ENCODE peak calls at places on chromosomes 16 and 17, in eight cellular contexts. H is lung; Q is uterus; V is CD8-positive, alpha-beta memory T cell; R is fibroblast of lung; Y is mammary epithelial cell; P is CD4-positive, CD25-positive, alpha-beta regulatory T cell; F is A549. T is an unnamed sample.

GRCh38 chr17:13568746-13569739 is 32.7 kb downstream of the HS3ST3A1 start:
- DNase-seq in H (no peak), Q (no peak), V (no peak), R (no peak), Y (no peak), P (no peak), F (no peak), T (no peak)

GRCh38 chr17:29566473-29567361 is at the start of gene ABHD15:
- DNase-seq in H (peak), Q (peak), V (peak), R (peak), Y (peak), P (peak), F (peak), T (no peak)

GRCh38 chr17:71033336-71033735 is 864.0 kb downstream of the KCNJ2 start:
- DNase-seq in H (no peak), Q (no peak), V (no peak), R (no peak), Y (no peak), P (no peak), F (no peak), T (no peak)

GRCh38 chr16:85573696-85574641 is 39.2 kb upstream of the GSE1 start:
- DNase-seq in H (no peak), Q (peak), V (no peak), R (peak), Y (no peak), P (no peak), F (no peak), T (peak)

GRCh38 chr16:70675851-70676513 is 9.9 kb downstream of the MTSS2 start:
- DNase-seq in H (no peak), Q (no peak), V (no peak), R (no peak), Y (no peak), P (no peak), F (no peak), T (no peak)

GRCh38 chr17:72434581-72434980 is 313.8 kb downstream of the SOX9 start:
- DNase-seq in H (no peak), Q (no peak), V (no peak), R (no peak), Y (no peak), P (no peak), F (no peak), T (no peak)

GRCh38 chr17:82114872-82115271 is 16.8 kb upstream of the FASN start:
- DNase-seq in H (no peak), Q (no peak), V (no peak), R (no peak), Y (no peak), P (no peak), F (no peak), T (no peak)

GRCh38 chr16:7303677-7304200 is 28.9 kb upstream of the RBFOX1 start:
- DNase-seq in H (no peak), Q (no peak), V (no peak), R (no peak), Y (no peak), P (no peak), F (no peak), T (peak)

GRCh38 chr17:70655179-70655578 is 485.8 kb downstream of the KCNJ2 start:
- DNase-seq in H (no peak), Q (no peak), V (no peak), R (no peak), Y (no peak), P (no peak), F (no peak), T (no peak)

GRCh38 chr16:4475880-4476790 is at the start of gene HMOX2:
- DNase-seq in H (peak), Q (peak), V (peak), R (peak), Y (peak), P (peak), F (peak), T (peak)

GRCh38 chr17:28598389-28598788 is 436 bp downstream of the SPAG5 start:
- DNase-seq in H (no peak), Q (no peak), V (no peak), R (no peak), Y (peak), P (no peak), F (no peak), T (no peak)

GRCh38 chr16:86222965-86223551 is 287.3 kb upstream of the FOXF1 start:
- DNase-seq in H (no peak), Q (no peak), V (no peak), R (peak), Y (no peak), P (no peak), F (no peak), T (no peak)

GRCh38 chr16:52494621-52495020 is 52.3 kb downstream of the TOX3 start:
- DNase-seq in H (no peak), Q (no peak), V (no peak), R (peak), Y (no peak), P (no peak), F (no peak), T (no peak)

GRCh38 chr17:6241996-6242395 is 171.8 kb downstream of the WSCD1 start:
- DNase-seq in H (no peak), Q (no peak), V (no peak), R (no peak), Y (no peak), P (no peak), F (no peak), T (no peak)

GRCh38 chr16:86026136-86026905 is 127.4 kb downstream of the IRF8 start:
- DNase-seq in H (no peak), Q (no peak), V (no peak), R (no peak), Y (no peak), P (no peak), F (no peak), T (no peak)

GRCh38 chr16:72221216-72221995 is 49.5 kb upstream of the PMFBP1 start:
- DNase-seq in H (no peak), Q (no peak), V (no peak), R (peak), Y (no peak), P (no peak), F (no peak), T (no peak)

GRCh38 chr17:45895304-45895968 is 1.1 kb downstream of the MAPT start:
- DNase-seq in H (no peak), Q (peak), V (no peak), R (peak), Y (peak), P (peak), F (peak), T (peak)

GRCh38 chr16:85528528-85529387 is 84.4 kb upstream of the GSE1 start:
- DNase-seq in H (no peak), Q (no peak), V (peak), R (no peak), Y (no peak), P (no peak), F (peak), T (no peak)

GRCh38 chr17:65794572-65794971 is 233.1 kb upstream of the AXIN2 start:
- DNase-seq in H (no peak), Q (no peak), V (no peak), R (peak), Y (peak), P (peak), F (peak), T (no peak)

GRCh38 chr17:15509095-15509494 is 41.7 kb upstream of the CDRT4 start:
- DNase-seq in H (no peak), Q (no peak), V (no peak), R (no peak), Y (no peak), P (no peak), F (no peak), T (no peak)

GRCh38 chr16:85821441-85821901 is 22.0 kb downstream of the COX4I1 start:
- DNase-seq in H (peak), Q (peak), V (peak), R (peak), Y (peak), P (peak), F (peak), T (peak)

GRCh38 chr17:8222630-8223355 is 12.4 kb upstream of the AURKB start:
- DNase-seq in H (peak), Q (peak), V (peak), R (peak), Y (peak), P (peak), F (peak), T (peak)

GRCh38 chr16:89764711-89765201 is 43.4 kb downstream of the ZNF276 start:
- DNase-seq in H (peak), Q (no peak), V (peak), R (no peak), Y (no peak), P (peak), F (no peak), T (no peak)

GRCh38 chr17:55585629-55586028 is 74.4 kb upstream of the SMIM36 start:
- DNase-seq in H (no peak), Q (no peak), V (no peak), R (no peak), Y (no peak), P (no peak), F (no peak), T (no peak)

GRCh38 chr17:45923511-45924268 is 29.3 kb downstream of the MAPT start:
- DNase-seq in H (no peak), Q (no peak), V (no peak), R (peak), Y (no peak), P (no peak), F (no peak), T (no peak)

GRCh38 chr16:64403352-64403751 is 718.5 kb downstream of the CDH11 start:
- DNase-seq in H (no peak), Q (no peak), V (no peak), R (no peak), Y (no peak), P (no peak), F (no peak), T (no peak)

GRCh38 chr17:34613064-34614019 is 34.0 kb downstream of the TMEM132E start:
- DNase-seq in H (no peak), Q (peak), V (no peak), R (no peak), Y (no peak), P (no peak), F (no peak), T (peak)

GRCh38 chr17:65455972-65456343 is 105.5 kb downstream of the AXIN2 start:
- DNase-seq in H (peak), Q (no peak), V (no peak), R (peak), Y (no peak), P (peak), F (peak), T (no peak)

GRCh38 chr17:68718924-68719323 is 117.8 kb upstream of the FAM20A start:
- DNase-seq in H (no peak), Q (no peak), V (no peak), R (no peak), Y (no peak), P (no peak), F (no peak), T (no peak)

GRCh38 chr17:5821057-5821456 is 236.7 kb upstream of the NLRP1 start:
- DNase-seq in H (peak), Q (no peak), V (no peak), R (no peak), Y (peak), P (no peak), F (peak), T (no peak)

GRCh38 chr16:8691728-8692127 is 17.3 kb downstream of the ABAT start:
- DNase-seq in H (no peak), Q (no peak), V (no peak), R (no peak), Y (no peak), P (no peak), F (no peak), T (no peak)

GRCh38 chr16:2477327-2477726 is 2.4 kb downstream of the TBC1D24 start:
- DNase-seq in H (no peak), Q (no peak), V (no peak), R (no peak), Y (no peak), P (no peak), F (no peak), T (no peak)

GRCh38 chr17:80942360-80943345 is 49.0 kb upstream of the CHMP6 start:
- DNase-seq in H (peak), Q (peak), V (no peak), R (peak), Y (no peak), P (no peak), F (no peak), T (peak)

GRCh38 chr16:88458039-88458772 is 5.1 kb downstream of the ZFPM1 start:
- DNase-seq in H (no peak), Q (no peak), V (no peak), R (no peak), Y (no peak), P (no peak), F (no peak), T (no peak)

GRCh38 chr16:65069090-65069489 is 52.8 kb downstream of the CDH11 start:
- DNase-seq in H (no peak), Q (no peak), V (no peak), R (peak), Y (no peak), P (no peak), F (peak), T (no peak)

GRCh38 chr16:66406534-66407368 is 20.3 kb upstream of the BEAN1 start:
- DNase-seq in H (peak), Q (peak), V (peak), R (peak), Y (peak), P (peak), F (peak), T (peak)
- H3K27ac ChIP-seq in H (peak), Q (peak), V (no peak), R (no peak), Y (peak), P (no peak), F (peak), T (no peak)

GRCh38 chr16:14304891-14305459 is 233.9 kb downstream of the MRTFB start:
- DNase-seq in H (no peak), Q (no peak), V (no peak), R (no peak), Y (no peak), P (no peak), F (no peak), T (no peak)
- H3K27ac ChIP-seq in H (no peak), Q (no peak), V (no peak), R (no peak), Y (no peak), P (no peak), F (peak), T (peak)

GRCh38 chr17:40093005-40093579 is 7.3 kb downstream of the NR1D1 start:
- DNase-seq in H (no peak), Q (peak), V (no peak), R (no peak), Y (no peak), P (no peak), F (no peak), T (no peak)

GRCh38 chr17:40093580-40094201 is 6.7 kb downstream of the NR1D1 start:
- DNase-seq in H (no peak), Q (peak), V (no peak), R (no peak), Y (peak), P (no peak), F (no peak), T (no peak)

GRCh38 chr17:40091691-40092397 is 8.5 kb downstream of the NR1D1 start:
- DNase-seq in H (no peak), Q (peak), V (no peak), R (no peak), Y (no peak), P (no peak), F (no peak), T (no peak)

GRCh38 chr17:40090234-40091111 is 9.9 kb downstream of the NR1D1 start:
- DNase-seq in H (no peak), Q (peak), V (no peak), R (no peak), Y (no peak), P (no peak), F (no peak), T (no peak)

DNA sequence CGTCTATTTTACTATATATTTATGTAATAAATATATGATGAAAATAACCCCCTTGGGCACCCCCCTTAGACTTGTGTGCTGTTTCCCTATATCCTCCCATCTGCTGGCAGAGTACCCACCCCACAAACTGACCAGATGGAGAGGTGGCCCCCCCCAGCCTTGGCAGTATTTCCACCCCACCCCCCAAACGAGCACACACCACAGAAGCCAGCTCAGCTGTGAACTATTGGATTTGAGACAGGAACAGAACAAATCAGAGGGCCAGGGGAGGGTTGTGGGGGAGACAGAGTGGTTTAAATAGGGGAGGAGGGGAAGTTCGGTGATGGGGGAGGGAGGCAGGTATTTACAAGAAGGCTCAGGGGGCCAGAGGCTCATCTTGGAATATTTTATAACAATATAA is 7.8 kb downstream of the NR1D1 start:
- DNase-seq in H (no peak), Q (peak), V (no peak), R (no peak), Y (no peak), P (no peak), F (no peak), T (no peak)
- H3K27ac ChIP-seq in H (no peak), Q (peak), V (no peak), R (peak), Y (no peak), P (peak), F (peak), T (peak)

DNA sequence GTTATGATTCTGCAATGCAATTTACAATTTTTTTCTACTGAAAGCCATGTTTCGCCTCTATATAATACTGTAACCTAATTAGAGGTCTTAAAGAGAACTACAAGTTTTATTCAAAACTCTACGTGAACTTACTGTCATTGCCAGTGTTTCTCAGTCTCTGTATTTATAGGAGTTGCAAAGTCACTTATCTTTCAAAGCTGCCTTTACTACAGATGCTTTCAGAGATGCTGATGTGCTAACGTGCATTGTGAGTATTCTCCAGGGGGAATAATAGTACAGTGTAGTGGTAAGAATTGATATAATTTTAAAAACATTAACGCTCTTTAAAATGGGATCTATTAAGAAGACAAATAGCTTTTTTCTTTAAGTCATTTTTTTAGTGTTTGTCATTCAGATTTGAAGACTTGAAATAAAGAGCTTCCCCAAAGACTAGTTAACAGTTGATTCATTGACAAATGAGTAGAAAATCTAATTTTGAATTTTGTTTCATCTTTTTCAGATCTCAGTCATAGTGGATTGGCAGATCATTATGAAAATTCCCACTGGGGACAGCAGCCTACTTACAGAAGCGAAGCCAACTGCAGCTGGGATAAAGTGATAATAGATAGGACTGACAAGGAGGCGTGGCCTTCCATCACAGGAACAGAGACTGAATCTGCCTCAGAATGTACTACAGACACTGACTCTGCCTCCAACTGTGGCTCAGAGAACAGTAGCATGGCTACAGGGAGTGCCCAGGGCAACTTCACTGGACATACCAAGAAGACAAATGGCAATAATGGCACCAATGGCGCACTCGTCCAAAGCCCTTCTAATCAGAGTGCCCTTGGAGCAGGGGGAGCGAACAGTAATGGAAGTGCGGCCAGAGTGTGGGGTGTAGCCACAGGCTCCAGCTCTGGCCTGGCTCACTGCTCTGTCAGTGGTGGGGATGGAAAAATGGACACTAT is 79.9 kb downstream of the TMC6 start:
- DNase-seq in H (no peak), Q (no peak), V (no peak), R (no peak), Y (no peak), P (no peak), F (no peak), T (no peak)
- H3K27ac ChIP-seq in H (no peak), Q (no peak), V (no peak), R (no peak), Y (no peak), P (no peak), F (no peak), T (no peak)

GRCh38 chr16:50500171-50500874 is 47.9 kb upstream of the NKD1 start:
- DNase-seq in H (no peak), Q (no peak), V (no peak), R (no peak), Y (no peak), P (no peak), F (no peak), T (no peak)
- H3K27ac ChIP-seq in H (no peak), Q (no peak), V (no peak), R (no peak), Y (no peak), P (no peak), F (no peak), T (no peak)

GRCh38 chr16:58284488-58284887 is 10.3 kb downstream of the PRSS54 start:
- DNase-seq in H (no peak), Q (no peak), V (no peak), R (no peak), Y (peak), P (no peak), F (no peak), T (no peak)

GRCh38 chr16:58280846-58281301 is 14.0 kb downstream of the PRSS54 start:
- DNase-seq in H (no peak), Q (no peak), V (no peak), R (no peak), Y (peak), P (no peak), F (no peak), T (no peak)

GRCh38 chr16:58284021-58284420 is 10.8 kb downstream of the PRSS54 start:
- DNase-seq in H (no peak), Q (no peak), V (no peak), R (no peak), Y (no peak), P (no peak), F (no peak), T (no peak)

GRCh38 chr16:58286280-58286679 is 8.5 kb downstream of the PRSS54 start:
- DNase-seq in H (no peak), Q (no peak), V (no peak), R (no peak), Y (no peak), P (no peak), F (no peak), T (no peak)

DNA sequence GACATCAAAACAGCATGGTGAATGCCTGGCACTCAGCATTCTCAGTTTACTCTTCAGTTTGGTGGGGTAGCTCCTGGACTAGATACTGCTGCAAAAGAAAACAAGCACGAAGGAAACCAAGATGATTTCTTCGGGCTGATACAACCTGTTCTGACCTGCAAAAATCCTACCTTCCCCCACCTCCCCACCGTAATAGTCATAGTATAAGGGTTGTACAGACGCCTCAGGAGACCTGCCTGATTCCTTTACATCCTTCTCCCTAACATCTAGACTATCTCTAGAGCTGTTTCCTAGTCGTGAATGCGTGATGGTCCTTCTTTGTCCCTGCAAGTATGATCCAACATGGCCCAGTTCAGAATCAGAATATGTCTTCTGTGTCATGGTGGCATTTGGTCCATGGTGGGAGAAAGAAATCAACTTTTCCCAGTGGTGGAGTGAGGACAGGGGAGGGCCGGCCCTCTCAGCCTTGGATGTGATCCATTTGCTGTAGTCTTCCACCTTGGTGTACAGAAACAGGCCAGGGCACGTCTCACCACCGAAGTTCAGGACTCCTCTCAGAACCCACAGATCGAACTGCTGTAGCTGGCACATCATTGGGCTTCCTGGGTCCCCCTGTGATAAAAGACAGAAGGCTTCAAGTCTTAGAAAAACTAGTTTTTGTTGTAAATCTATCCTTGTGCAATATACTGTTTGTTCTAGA is 14.5 kb downstream of the PRSS54 start:
- DNase-seq in H (no peak), Q (no peak), V (no peak), R (no peak), Y (peak), P (no peak), F (no peak), T (no peak)
- H3K27ac ChIP-seq in H (no peak), Q (no peak), V (no peak), R (no peak), Y (peak), P (no peak), F (no peak), T (no peak)